ENCODE peak calls at places on chromosomes 13 and 19, in ten cellular contexts. F is fibroblast of pulmonary artery; N is GM13977; W is endothelial cell; Q is ovary; H is EH; T is activated naive CD8-positive, alpha-beta T cell treated with anti-CD3 and anti-CD28 coated beads for 36 hours; D is pancreas; A is body of pancreas; V is kidney glomerular epithelial cell. Y is an unnamed sample.

GRCh38 chr19:16944626-16945363 is 56.0 kb downstream of the F2RL3 start:
- DNase-seq in H (no peak), F (no peak), A (no peak), V (no peak), Q (no peak), T (no peak), D (no peak), W (no peak), N (no peak), Y (no peak)

GRCh38 chr19:57465680-57466381 is 8.9 kb upstream of the VN1R1 start:
- DNase-seq in F (peak), D (no peak), N (peak), W (peak), H (peak), A (no peak), Q (no peak), V (no peak), T (peak), Y (no peak)

GRCh38 chr13:93151277-93151676 is 75.3 kb upstream of the GPC6 start:
- DNase-seq in W (no peak), N (no peak), H (no peak), F (peak), V (peak), T (no peak), A (no peak), Q (no peak), D (no peak), Y (no peak)

GRCh38 chr13:113364933-113365371 is 1.0 kb upstream of the GRTP1 start:
- DNase-seq in F (no peak), H (no peak), W (no peak), T (no peak), V (no peak), A (peak), Q (peak), D (peak), N (no peak), Y (no peak)

GRCh38 chr13:110576736-110577476 is 15.4 kb upstream of the RAB20 start:
- DNase-seq in V (peak), A (peak), F (no peak), T (no peak), N (no peak), W (no peak), Q (no peak), D (no peak), H (no peak), Y (no peak)

GRCh38 chr19:1624458-1624857 is 19.2 kb upstream of the UQCR11 start:
- DNase-seq in H (peak), F (peak), A (no peak), D (peak), T (peak), W (peak), N (no peak), Q (no peak), V (no peak), Y (peak)

GRCh38 chr13:81031996-81032395 is 691.1 kb upstream of the SPRY2 start:
- DNase-seq in V (no peak), H (no peak), Q (no peak), W (no peak), N (no peak), D (no peak), T (no peak), A (no peak), F (peak), Y (no peak)

GRCh38 chr19:33396701-33397535 is 23.4 kb downstream of the CEBPG start:
- DNase-seq in H (peak), V (no peak), A (no peak), W (peak), D (peak), F (peak), N (no peak), Q (no peak), T (no peak), Y (no peak)

GRCh38 chr19:50203281-50204080 is at the start of gene MYH14:
- DNase-seq in H (no peak), V (peak), N (peak), A (peak), F (peak), D (peak), W (no peak), T (peak), Q (peak), Y (peak)

GRCh38 chr19:3792114-3792513 is 5.9 kb upstream of the MATK start:
- DNase-seq in N (no peak), D (no peak), H (no peak), Q (no peak), A (no peak), T (no peak), F (no peak), W (no peak), V (no peak), Y (no peak)

GRCh38 chr19:13181747-13182388 is 31.7 kb downstream of the IER2 start:
- DNase-seq in Q (peak), F (peak), V (peak), D (peak), A (peak), N (peak), H (peak), T (peak), W (no peak), Y (no peak)

GRCh38 chr13:48081739-48082138 is 13.2 kb downstream of the MED4 start:
- DNase-seq in H (no peak), Q (no peak), V (no peak), T (no peak), D (no peak), A (no peak), N (no peak), F (no peak), W (no peak), Y (no peak)

GRCh38 chr13:99063952-99064351 is 86.1 kb upstream of the DOCK9 start:
- DNase-seq in A (no peak), Q (no peak), D (no peak), F (no peak), T (no peak), V (no peak), W (no peak), H (peak), N (no peak), Y (no peak)

GRCh38 chr19:47573076-47574026 is at the start of gene ZNF541:
- DNase-seq in H (peak), A (peak), T (peak), N (no peak), W (no peak), F (peak), Q (peak), D (peak), V (no peak), Y (peak)

Y was measured in lung.